ENCODE peak calls at places on chromosome 1, in four cellular contexts. C is tibial artery, R is stomach, F is heart right ventricle. W is an unnamed sample.
A peak's percentile ranks its signal among the peaks of the same experiment; 100 is the strongest.

GRCh38 chr1:11990303-11991032 is 10.2 kb downstream of the MFN2 start:
- DNase-seq in C (no peak), R (no peak), F (peak; percentile 51), W (peak; percentile 79)

GRCh38 chr1:223204424-223204823 is 61.4 kb upstream of the TLR5 start:
- DNase-seq in C (no peak), R (no peak), F (no peak), W (no peak)

GRCh38 chr1:223720987-223721591 is 8.8 kb downstream of the CAPN2 start:
- DNase-seq in C (peak; percentile 33), R (peak; percentile 59), F (no peak), W (no peak)

GRCh38 chr1:234559152-234559916 is 50.6 kb downstream of the IRF2BP2 start:
- DNase-seq in C (no peak), R (no peak), F (no peak), W (no peak)

GRCh38 chr1:94725566-94725965 is 94.6 kb upstream of the SLC44A3 start:
- DNase-seq in C (no peak), R (no peak), F (no peak), W (no peak)

GRCh38 chr1:226128487-226129075 is 58.0 kb downstream of the ACBD3 start:
- DNase-seq in C (no peak), R (peak; percentile 25), F (no peak), W (peak; percentile 27)

GRCh38 chr1:86500731-86501130 is 32.0 kb downstream of the CLCA1 start:
- DNase-seq in C (no peak), R (no peak), F (no peak), W (no peak)

GRCh38 chr1:84687703-84688460 is 2.4 kb downstream of the SSX2IP start:
- DNase-seq in C (no peak), R (no peak), F (no peak), W (no peak)

GRCh38 chr1:246795094-246795671 is 71.0 kb downstream of the SCCPDH start:
- DNase-seq in C (no peak), R (no peak), F (no peak), W (no peak)

GRCh38 chr1:156618853-156619581 is at the start of gene HAPLN2:
- DNase-seq in C (no peak), R (no peak), F (no peak), W (no peak)
- H3K27me3 ChIP-seq in C (no peaks in the 10 kb centered on the region), R (peaks cover 73% of the 10 kb centered on the region), F (peaks cover 8% of the 10 kb centered on the region), W (no peaks in the 10 kb centered on the region)

GRCh38 chr1:30718091-30718635 is 5.2 kb downstream of the MATN1 start:
- DNase-seq in C (peak; percentile 99), R (peak; percentile 99), F (peak; percentile 100), W (peak; percentile 100)
- H3K27ac ChIP-seq in C (peak overlapping the region; percentile 91), R (peak overlapping the region; percentile 97), F (peak overlapping the region; percentile 68), W (peak overlapping the region; percentile 77)

DNA sequence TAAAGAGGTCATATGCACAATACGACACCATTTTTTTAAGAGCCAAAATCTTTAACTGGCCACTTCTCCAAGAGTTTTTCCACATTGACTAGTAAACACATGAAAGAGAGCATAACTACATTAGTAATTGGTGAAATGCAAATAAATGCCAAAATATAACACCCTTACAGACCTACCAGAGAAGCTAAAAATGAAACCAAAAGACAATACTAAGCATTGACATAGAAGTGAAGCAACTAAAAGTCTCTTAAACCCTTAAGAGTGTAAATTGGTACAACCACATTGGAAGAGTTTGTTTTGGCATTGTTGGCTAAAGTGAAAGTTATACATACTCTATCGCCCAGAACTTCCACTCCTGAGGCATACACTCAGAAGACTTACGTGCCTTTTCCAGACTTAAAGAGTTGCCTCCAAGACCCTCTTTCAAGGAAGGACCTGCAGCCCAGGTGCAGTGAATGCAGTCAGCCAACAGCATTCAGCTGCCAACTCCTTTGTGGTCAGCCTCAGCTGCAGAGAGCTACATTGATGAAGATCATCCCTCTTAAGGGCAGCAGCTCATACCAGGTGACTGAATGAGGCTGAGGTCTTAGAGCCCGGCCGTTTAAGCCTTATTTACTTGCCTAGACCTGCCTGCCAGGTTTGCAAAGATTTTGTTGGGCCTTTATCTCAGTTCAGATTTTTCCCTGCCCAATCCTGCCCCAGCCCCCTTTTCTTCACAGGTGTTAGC is 839.1 kb upstream of the ADGRL2 start:
- DNase-seq in C (no peak), R (no peak), F (no peak), W (no peak)
- H3K27me3 ChIP-seq in C (no peaks in the 10 kb centered on the region), R (no peaks in the 10 kb centered on the region), F (no peaks in the 10 kb centered on the region), W (no peaks in the 10 kb centered on the region)

GRCh38 chr1:190177555-190177954 is 300.1 kb downstream of the BRINP3 start:
- DNase-seq in C (no peak), R (no peak), F (no peak), W (no peak)

GRCh38 chr1:190178827-190179226 is 298.8 kb downstream of the BRINP3 start:
- DNase-seq in C (no peak), R (no peak), F (no peak), W (no peak)

GRCh38 chr1:190179817-190180216 is 297.8 kb downstream of the BRINP3 start:
- DNase-seq in C (no peak), R (no peak), F (no peak), W (no peak)

GRCh38 chr1:190175320-190175719 is 302.3 kb downstream of the BRINP3 start:
- DNase-seq in C (no peak), R (no peak), F (no peak), W (no peak)

GRCh38 chr1:190176776-190177175 is 300.9 kb downstream of the BRINP3 start:
- DNase-seq in C (no peak), R (no peak), F (no peak), W (no peak)
- H3K27ac ChIP-seq in C (no peak overlapping the region), R (no peak overlapping the region), F (no peak overlapping the region), W (no peak overlapping the region)

W was measured in right cardiac atrium.